ENCODE peak calls at places on chromosomes 7 and 10, in eight cellular contexts. One of them, this sample, is unnamed.

GRCh38 chr10:29691564-29692064 is 56.8 kb upstream of the SVIL start:
- DNase-seq in fibroblast of pulmonary artery: peak
- DNase-seq in brain microvascular endothelial cell: peak
- DNase-seq in left ventricle myocardium inferior: no peak
- DNase-seq in sigmoid colon: no peak
- DNase-seq in right atrium auricular region: peak
- DNase-seq in tibial nerve: no peak
- DNase-seq in Peyer's patch: no peak
- DNase-seq in this sample: peak

GRCh38 chr7:123271231-123271630 is 71.5 kb upstream of the SLC13A1 start:
- DNase-seq in fibroblast of pulmonary artery: peak
- DNase-seq in sigmoid colon: no peak
- DNase-seq in brain microvascular endothelial cell: peak
- DNase-seq in right atrium auricular region: no peak
- DNase-seq in tibial nerve: no peak
- DNase-seq in left ventricle myocardium inferior: no peak
- DNase-seq in Peyer's patch: no peak
- DNase-seq in this sample: peak

GRCh38 chr10:92789067-92789466 is 59.3 kb upstream of the EXOC6 start:
- DNase-seq in sigmoid colon: no peak
- DNase-seq in right atrium auricular region: no peak
- DNase-seq in fibroblast of pulmonary artery: no peak
- DNase-seq in left ventricle myocardium inferior: no peak
- DNase-seq in brain microvascular endothelial cell: no peak
- DNase-seq in tibial nerve: no peak
- DNase-seq in Peyer's patch: peak
- DNase-seq in this sample: no peak

GRCh38 chr7:112134039-112134438 is 72.2 kb downstream of the DOCK4 start:
- DNase-seq in left ventricle myocardium inferior: no peak
- DNase-seq in Peyer's patch: no peak
- DNase-seq in fibroblast of pulmonary artery: no peak
- DNase-seq in sigmoid colon: no peak
- DNase-seq in right atrium auricular region: no peak
- DNase-seq in brain microvascular endothelial cell: no peak
- DNase-seq in tibial nerve: no peak
- DNase-seq in this sample: no peak

GRCh38 chr7:93889261-93889660 is 1.3 kb downstream of the TFPI2 start:
- DNase-seq in Peyer's patch: no peak
- DNase-seq in brain microvascular endothelial cell: peak
- DNase-seq in fibroblast of pulmonary artery: peak
- DNase-seq in left ventricle myocardium inferior: no peak
- DNase-seq in sigmoid colon: no peak
- DNase-seq in tibial nerve: no peak
- DNase-seq in right atrium auricular region: no peak
- DNase-seq in this sample: peak

GRCh38 chr7:73473636-73474035 is 40.1 kb downstream of the FZD9 start:
- DNase-seq in left ventricle myocardium inferior: no peak
- DNase-seq in Peyer's patch: no peak
- DNase-seq in brain microvascular endothelial cell: no peak
- DNase-seq in right atrium auricular region: no peak
- DNase-seq in fibroblast of pulmonary artery: no peak
- DNase-seq in tibial nerve: no peak
- DNase-seq in sigmoid colon: no peak
- DNase-seq in this sample: no peak

GRCh38 chr7:46764100-46764941 is 817.6 kb downstream of the TNS3 start:
- DNase-seq in sigmoid colon: peak
- DNase-seq in tibial nerve: peak
- DNase-seq in right atrium auricular region: no peak
- DNase-seq in left ventricle myocardium inferior: no peak
- DNase-seq in Peyer's patch: no peak
- DNase-seq in brain microvascular endothelial cell: peak
- DNase-seq in fibroblast of pulmonary artery: peak
- DNase-seq in this sample: peak

GRCh38 chr7:73890541-73891147 is 29.7 kb downstream of the TMEM270 start:
- DNase-seq in sigmoid colon: no peak
- DNase-seq in right atrium auricular region: no peak
- DNase-seq in Peyer's patch: no peak
- DNase-seq in tibial nerve: no peak
- DNase-seq in fibroblast of pulmonary artery: no peak
- DNase-seq in brain microvascular endothelial cell: no peak
- DNase-seq in left ventricle myocardium inferior: no peak
- DNase-seq in this sample: no peak

GRCh38 chr7:112064627-112065385 is 141.4 kb downstream of the DOCK4 start:
- DNase-seq in left ventricle myocardium inferior: no peak
- DNase-seq in fibroblast of pulmonary artery: no peak
- DNase-seq in brain microvascular endothelial cell: no peak
- DNase-seq in tibial nerve: no peak
- DNase-seq in Peyer's patch: no peak
- DNase-seq in right atrium auricular region: no peak
- DNase-seq in sigmoid colon: no peak
- DNase-seq in this sample: no peak

GRCh38 chr10:110010076-110011069 is 2.6 kb downstream of the ADD3 start:
- DNase-seq in Peyer's patch: no peak
- DNase-seq in left ventricle myocardium inferior: no peak
- DNase-seq in right atrium auricular region: no peak
- DNase-seq in tibial nerve: no peak
- DNase-seq in sigmoid colon: no peak
- DNase-seq in brain microvascular endothelial cell: no peak
- DNase-seq in fibroblast of pulmonary artery: no peak
- DNase-seq in this sample: no peak

GRCh38 chr7:32673275-32673983 is 178.1 kb downstream of the AVL9 start:
- DNase-seq in fibroblast of pulmonary artery: no peak
- DNase-seq in brain microvascular endothelial cell: no peak
- DNase-seq in tibial nerve: no peak
- DNase-seq in left ventricle myocardium inferior: no peak
- DNase-seq in right atrium auricular region: no peak
- DNase-seq in Peyer's patch: no peak
- DNase-seq in sigmoid colon: no peak
- DNase-seq in this sample: no peak

GRCh38 chr7:155228459-155228845 is 69.2 kb upstream of the INSIG1 start:
- DNase-seq in brain microvascular endothelial cell: peak
- DNase-seq in left ventricle myocardium inferior: no peak
- DNase-seq in fibroblast of pulmonary artery: peak
- DNase-seq in sigmoid colon: no peak
- DNase-seq in tibial nerve: no peak
- DNase-seq in Peyer's patch: no peak
- DNase-seq in right atrium auricular region: no peak
- DNase-seq in this sample: no peak

GRCh38 chr10:97685395-97685958 is 1.6 kb downstream of the AVPI1 start:
- DNase-seq in tibial nerve: peak
- DNase-seq in brain microvascular endothelial cell: peak
- DNase-seq in left ventricle myocardium inferior: no peak
- DNase-seq in right atrium auricular region: no peak
- DNase-seq in Peyer's patch: peak
- DNase-seq in fibroblast of pulmonary artery: peak
- DNase-seq in sigmoid colon: peak
- DNase-seq in this sample: no peak
- TF ChIP-seq CTCF in tibial nerve: peak
- TF ChIP-seq CTCF in brain microvascular endothelial cell: peak
- TF ChIP-seq CTCF in left ventricle myocardium inferior: peak
- TF ChIP-seq CTCF in right atrium auricular region: no peak
- TF ChIP-seq CTCF in Peyer's patch: peak
- TF ChIP-seq CTCF in fibroblast of pulmonary artery: peak
- TF ChIP-seq CTCF in sigmoid colon: peak
- TF ChIP-seq CTCF in this sample: peak

GRCh38 chr10:35377050-35377723 is 40.9 kb downstream of the CCNY start:
- DNase-seq in Peyer's patch: no peak
- DNase-seq in tibial nerve: no peak
- DNase-seq in right atrium auricular region: no peak
- DNase-seq in left ventricle myocardium inferior: no peak
- DNase-seq in sigmoid colon: no peak
- DNase-seq in brain microvascular endothelial cell: no peak
- DNase-seq in fibroblast of pulmonary artery: no peak
- DNase-seq in this sample: peak

GRCh38 chr10:35382096-35382495 is 45.8 kb downstream of the CCNY start:
- DNase-seq in left ventricle myocardium inferior: no peak
- DNase-seq in brain microvascular endothelial cell: no peak
- DNase-seq in Peyer's patch: no peak
- DNase-seq in right atrium auricular region: no peak
- DNase-seq in sigmoid colon: no peak
- DNase-seq in fibroblast of pulmonary artery: no peak
- DNase-seq in tibial nerve: no peak
- DNase-seq in this sample: no peak

GRCh38 chr10:35379226-35380137 is 43.2 kb downstream of the CCNY start:
- DNase-seq in brain microvascular endothelial cell: peak
- DNase-seq in fibroblast of pulmonary artery: peak
- DNase-seq in Peyer's patch: peak
- DNase-seq in right atrium auricular region: no peak
- DNase-seq in left ventricle myocardium inferior: peak
- DNase-seq in sigmoid colon: no peak
- DNase-seq in tibial nerve: peak
- DNase-seq in this sample: peak

GRCh38 chr10:35375091-35375765 is 38.9 kb downstream of the CCNY start:
- DNase-seq in Peyer's patch: no peak
- DNase-seq in right atrium auricular region: no peak
- DNase-seq in sigmoid colon: no peak
- DNase-seq in brain microvascular endothelial cell: no peak
- DNase-seq in left ventricle myocardium inferior: no peak
- DNase-seq in tibial nerve: no peak
- DNase-seq in fibroblast of pulmonary artery: peak
- DNase-seq in this sample: peak

DNA sequence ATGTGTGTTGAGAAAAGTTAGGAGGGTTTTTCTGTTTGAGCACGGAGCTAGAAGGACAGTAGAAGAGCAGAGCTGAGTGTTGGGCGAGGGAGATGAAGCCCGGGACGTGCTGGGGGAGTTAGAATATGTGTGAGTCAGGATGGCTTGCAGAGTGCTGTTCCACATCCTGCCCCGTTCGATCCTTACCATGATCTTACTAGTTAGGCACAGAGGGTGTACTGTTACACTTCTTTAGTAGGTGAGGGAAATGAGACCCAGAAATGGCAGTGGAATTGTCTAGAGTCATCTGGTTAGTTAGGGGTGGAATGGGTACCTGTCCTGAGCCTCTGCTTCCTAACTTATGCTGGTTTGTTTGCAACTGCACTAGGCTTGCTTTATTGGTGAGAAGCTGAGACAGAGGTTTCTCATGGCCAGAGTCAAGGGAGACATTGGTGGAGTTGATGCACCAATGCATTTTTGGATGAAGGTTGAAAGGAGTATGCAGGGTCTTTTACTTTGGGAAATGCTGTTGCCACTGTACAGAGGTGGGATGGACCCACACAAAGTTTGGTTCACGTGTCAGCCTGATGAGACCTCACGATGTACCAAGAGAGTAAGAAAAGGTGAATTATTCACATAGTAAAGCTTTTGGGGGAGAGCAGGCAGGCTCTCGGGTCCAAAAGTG is 42.4 kb downstream of the CCNY start:
- DNase-seq in left ventricle myocardium inferior: no peak
- DNase-seq in right atrium auricular region: no peak
- DNase-seq in brain microvascular endothelial cell: peak
- DNase-seq in sigmoid colon: no peak
- DNase-seq in tibial nerve: no peak
- DNase-seq in Peyer's patch: no peak
- DNase-seq in fibroblast of pulmonary artery: peak
- DNase-seq in this sample: no peak
- H3K4me3 ChIP-seq in left ventricle myocardium inferior: peak
- H3K4me3 ChIP-seq in right atrium auricular region: no peak
- H3K4me3 ChIP-seq in brain microvascular endothelial cell: no peak
- H3K4me3 ChIP-seq in sigmoid colon: no peak
- H3K4me3 ChIP-seq in tibial nerve: no peak
- H3K4me3 ChIP-seq in Peyer's patch: no peak
- H3K4me3 ChIP-seq in fibroblast of pulmonary artery: peak
- H3K4me3 ChIP-seq in this sample: no peak

GRCh38 chr7:44218418-44219201 is 17.8 kb downstream of the YKT6 start:
- DNase-seq in fibroblast of pulmonary artery: peak
- DNase-seq in left ventricle myocardium inferior: peak
- DNase-seq in tibial nerve: no peak
- DNase-seq in sigmoid colon: peak
- DNase-seq in Peyer's patch: no peak
- DNase-seq in right atrium auricular region: no peak
- DNase-seq in brain microvascular endothelial cell: no peak
- DNase-seq in this sample: peak
- TF ChIP-seq CTCF in fibroblast of pulmonary artery: no peak
- TF ChIP-seq CTCF in left ventricle myocardium inferior: no peak
- TF ChIP-seq CTCF in tibial nerve: no peak
- TF ChIP-seq CTCF in sigmoid colon: no peak
- TF ChIP-seq CTCF in Peyer's patch: no peak
- TF ChIP-seq CTCF in right atrium auricular region: no peak
- TF ChIP-seq CTCF in brain microvascular endothelial cell: peak
- TF ChIP-seq CTCF in this sample: no peak

GRCh38 chr7:139496528-139496927 is 13.1 kb upstream of the KLRG2 start:
- DNase-seq in Peyer's patch: no peak
- DNase-seq in sigmoid colon: no peak
- DNase-seq in fibroblast of pulmonary artery: no peak
- DNase-seq in left ventricle myocardium inferior: no peak
- DNase-seq in right atrium auricular region: no peak
- DNase-seq in tibial nerve: no peak
- DNase-seq in brain microvascular endothelial cell: no peak
- DNase-seq in this sample: no peak

GRCh38 chr7:139495726-139496125 is 12.3 kb upstream of the KLRG2 start:
- DNase-seq in brain microvascular endothelial cell: no peak
- DNase-seq in right atrium auricular region: no peak
- DNase-seq in fibroblast of pulmonary artery: no peak
- DNase-seq in sigmoid colon: no peak
- DNase-seq in left ventricle myocardium inferior: no peak
- DNase-seq in Peyer's patch: no peak
- DNase-seq in tibial nerve: no peak
- DNase-seq in this sample: no peak

GRCh38 chr7:139492293-139492692 is 8.8 kb upstream of the KLRG2 start:
- DNase-seq in brain microvascular endothelial cell: no peak
- DNase-seq in tibial nerve: no peak
- DNase-seq in sigmoid colon: no peak
- DNase-seq in right atrium auricular region: no peak
- DNase-seq in fibroblast of pulmonary artery: no peak
- DNase-seq in Peyer's patch: no peak
- DNase-seq in left ventricle myocardium inferior: no peak
- DNase-seq in this sample: no peak

GRCh38 chr7:139490130-139490529 is 6.7 kb upstream of the KLRG2 start:
- DNase-seq in fibroblast of pulmonary artery: no peak
- DNase-seq in Peyer's patch: no peak
- DNase-seq in left ventricle myocardium inferior: no peak
- DNase-seq in brain microvascular endothelial cell: no peak
- DNase-seq in tibial nerve: peak
- DNase-seq in right atrium auricular region: no peak
- DNase-seq in sigmoid colon: no peak
- DNase-seq in this sample: peak

DNA sequence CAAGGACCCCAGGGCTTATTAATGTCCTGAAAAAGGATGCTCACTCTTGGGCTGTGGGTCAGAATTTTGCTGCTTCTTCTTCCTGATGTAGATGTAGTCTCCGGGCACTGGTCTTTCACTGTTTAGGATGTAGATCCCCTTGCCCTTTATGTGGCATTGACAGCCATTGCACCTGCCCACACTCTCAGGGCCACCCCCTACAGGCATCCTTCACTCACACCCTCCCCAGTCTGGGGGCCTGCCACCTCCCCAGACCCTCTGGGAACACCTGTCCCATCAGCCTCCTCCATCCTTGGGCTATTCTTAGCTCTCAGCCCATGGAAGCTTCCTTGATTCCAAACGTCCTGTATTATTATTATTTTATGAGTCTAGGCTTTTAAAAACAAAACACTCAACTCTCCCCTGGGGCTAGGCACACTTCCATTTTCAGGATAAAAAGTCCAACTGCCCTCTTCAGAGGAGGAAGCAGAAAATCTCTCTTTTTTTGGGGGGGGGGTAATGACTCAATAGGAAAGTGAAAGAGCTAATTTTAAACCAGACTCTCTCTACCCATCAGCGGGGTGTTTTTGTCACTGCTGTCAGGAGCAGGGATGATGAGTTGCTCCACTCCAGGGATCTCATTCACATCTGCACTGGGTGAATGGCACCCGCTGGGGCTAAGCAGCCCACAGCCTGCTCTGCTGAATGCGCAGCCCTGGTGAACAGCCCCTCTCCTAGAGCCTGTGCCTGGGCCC is 11.5 kb upstream of the KLRG2 start:
- DNase-seq in sigmoid colon: no peak
- DNase-seq in left ventricle myocardium inferior: no peak
- DNase-seq in Peyer's patch: no peak
- DNase-seq in right atrium auricular region: no peak
- DNase-seq in brain microvascular endothelial cell: no peak
- DNase-seq in tibial nerve: no peak
- DNase-seq in fibroblast of pulmonary artery: no peak
- DNase-seq in this sample: no peak
- H3K4me3 ChIP-seq in sigmoid colon: no peak
- H3K4me3 ChIP-seq in left ventricle myocardium inferior: no peak
- H3K4me3 ChIP-seq in Peyer's patch: no peak
- H3K4me3 ChIP-seq in right atrium auricular region: no peak
- H3K4me3 ChIP-seq in brain microvascular endothelial cell: no peak
- H3K4me3 ChIP-seq in tibial nerve: no peak
- H3K4me3 ChIP-seq in fibroblast of pulmonary artery: no peak
- H3K4me3 ChIP-seq in this sample: no peak

This sample was measured in cardiac fibroblast.